ENCODE peak calls at places on chromosome 12, in seven cellular contexts. Z is heart right ventricle, D is spleen, N is adrenal gland, I is iPS DF 6.9, M is astrocyte, X is heart left ventricle. C is an unnamed sample. For H3K27me3, the result is how much of the 10 kb centered on the place peaks cover.

GRCh38 chr12:71476513-71476912 is 36.9 kb downstream of the LGR5 start:
- DNase-seq in Z (no peak), D (no peak), N (no peak), I (no peak), M (peak), X (no peak), C (no peak)

GRCh38 chr12:52754135-52754534 is 23.0 kb downstream of the KRT76 start:
- DNase-seq in Z (no peak), D (no peak), N (no peak), I (no peak), M (no peak), X (no peak), C (no peak)

GRCh38 chr12:121781751-121782615 is 11.5 kb downstream of the RHOF start:
- DNase-seq in Z (no peak), D (no peak), N (no peak), I (no peak), M (no peak), X (no peak), C (no peak)

GRCh38 chr12:42981379-42981778 is 391.8 kb upstream of the PRICKLE1 start:
- DNase-seq in Z (no peak), D (no peak), N (no peak), I (no peak), M (peak), X (no peak), C (no peak)

GRCh38 chr12:77166711-77167110 is 101.3 kb upstream of the E2F7 start:
- DNase-seq in Z (no peak), D (no peak), N (no peak), I (no peak), M (peak), X (no peak), C (no peak)

GRCh38 chr12:69553626-69554248 is 31.5 kb upstream of the CCT2 start:
- DNase-seq in Z (peak), D (no peak), N (no peak), I (no peak), M (peak), X (no peak), C (no peak)

GRCh38 chr12:75913502-75914110 is 118.0 kb downstream of the PHLDA1 start:
- DNase-seq in Z (peak), D (no peak), N (no peak), I (no peak), M (peak), X (peak), C (no peak)

GRCh38 chr12:52275686-52276085 is 1.2 kb downstream of the KRT86 start:
- DNase-seq in Z (no peak), D (peak), N (peak), I (no peak), M (no peak), X (no peak), C (no peak)

GRCh38 chr12:107983871-107984480 is 145.1 kb upstream of the WSCD2 start:
- DNase-seq in Z (no peak), D (no peak), N (no peak), I (no peak), M (no peak), X (no peak), C (no peak)

GRCh38 chr12:98644433-98644711 is 216 bp downstream of the IKBIP start:
- DNase-seq in Z (no peak), D (no peak), N (no peak), I (no peak), M (no peak), X (no peak), C (no peak)

GRCh38 chr12:41966916-41967315 is 177.8 kb downstream of the GXYLT1 start:
- DNase-seq in Z (no peak), D (no peak), N (no peak), I (no peak), M (no peak), X (no peak), C (no peak)

GRCh38 chr12:91381309-91381804 is 198.7 kb upstream of the DCN start:
- DNase-seq in Z (peak), D (no peak), N (peak), I (peak), M (peak), X (peak), C (no peak)

GRCh38 chr12:69479675-69480074 is 9.5 kb downstream of the FRS2 start:
- DNase-seq in Z (no peak), D (no peak), N (no peak), I (no peak), M (no peak), X (no peak), C (no peak)

GRCh38 chr12:102950107-102950949 is 7.1 kb upstream of the ASCL1 start:
- DNase-seq in Z (no peak), D (no peak), N (no peak), I (no peak), M (no peak), X (no peak), C (peak)

GRCh38 chr12:102954143-102954542 is 3.3 kb upstream of the ASCL1 start:
- DNase-seq in Z (no peak), D (no peak), N (no peak), I (no peak), M (no peak), X (no peak), C (no peak)

GRCh38 chr12:102953221-102953620 is 4.3 kb upstream of the ASCL1 start:
- DNase-seq in Z (no peak), D (no peak), N (no peak), I (no peak), M (no peak), X (no peak), C (no peak)

GRCh38 chr12:102948941-102949352 is 8.5 kb upstream of the ASCL1 start:
- DNase-seq in Z (no peak), D (no peak), N (peak), I (no peak), M (no peak), X (no peak), C (peak)

DNA sequence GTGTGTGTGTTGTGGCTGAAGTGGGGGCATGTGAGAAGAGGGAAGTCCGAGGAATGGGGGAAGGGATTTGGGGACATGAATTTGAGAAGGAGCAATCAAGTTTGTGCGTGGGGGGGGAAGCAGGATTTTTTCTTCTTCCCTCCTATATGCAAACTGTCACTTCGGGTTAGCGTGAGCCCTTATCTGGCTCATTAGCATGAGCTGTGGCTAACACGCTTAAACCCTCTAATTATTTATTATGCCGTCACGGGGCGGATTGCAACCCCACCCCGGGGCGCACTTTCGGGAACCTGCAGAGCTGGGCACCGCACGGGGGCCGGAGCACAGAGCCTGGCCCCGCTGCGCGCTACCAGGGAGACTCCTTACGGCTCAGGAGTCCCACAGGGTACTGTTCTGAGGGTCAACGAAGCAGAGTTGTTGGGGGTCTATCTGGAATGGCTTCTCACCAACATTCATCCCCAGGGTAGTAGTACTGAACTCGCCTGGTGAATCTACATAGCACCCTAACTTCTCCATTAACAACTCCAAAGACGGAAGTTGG is 6.5 kb upstream of the ASCL1 start:
- DNase-seq in Z (no peak), D (no peak), N (no peak), I (no peak), M (no peak), X (no peak), C (no peak)
- H3K27me3 ChIP-seq in Z (half or more), D (half or more), N (under half), I (half or more), M (half or more), X (half or more), C (under half)

GRCh38 chr12:4417471-4417870 is 28.1 kb downstream of the FGF6 start:
- DNase-seq in Z (peak), D (no peak), N (no peak), I (no peak), M (no peak), X (no peak), C (no peak)
- H3K27me3 ChIP-seq in Z (under half), D (under half), N (under half), I (under half), M (under half), X (under half), C (under half)

DNA sequence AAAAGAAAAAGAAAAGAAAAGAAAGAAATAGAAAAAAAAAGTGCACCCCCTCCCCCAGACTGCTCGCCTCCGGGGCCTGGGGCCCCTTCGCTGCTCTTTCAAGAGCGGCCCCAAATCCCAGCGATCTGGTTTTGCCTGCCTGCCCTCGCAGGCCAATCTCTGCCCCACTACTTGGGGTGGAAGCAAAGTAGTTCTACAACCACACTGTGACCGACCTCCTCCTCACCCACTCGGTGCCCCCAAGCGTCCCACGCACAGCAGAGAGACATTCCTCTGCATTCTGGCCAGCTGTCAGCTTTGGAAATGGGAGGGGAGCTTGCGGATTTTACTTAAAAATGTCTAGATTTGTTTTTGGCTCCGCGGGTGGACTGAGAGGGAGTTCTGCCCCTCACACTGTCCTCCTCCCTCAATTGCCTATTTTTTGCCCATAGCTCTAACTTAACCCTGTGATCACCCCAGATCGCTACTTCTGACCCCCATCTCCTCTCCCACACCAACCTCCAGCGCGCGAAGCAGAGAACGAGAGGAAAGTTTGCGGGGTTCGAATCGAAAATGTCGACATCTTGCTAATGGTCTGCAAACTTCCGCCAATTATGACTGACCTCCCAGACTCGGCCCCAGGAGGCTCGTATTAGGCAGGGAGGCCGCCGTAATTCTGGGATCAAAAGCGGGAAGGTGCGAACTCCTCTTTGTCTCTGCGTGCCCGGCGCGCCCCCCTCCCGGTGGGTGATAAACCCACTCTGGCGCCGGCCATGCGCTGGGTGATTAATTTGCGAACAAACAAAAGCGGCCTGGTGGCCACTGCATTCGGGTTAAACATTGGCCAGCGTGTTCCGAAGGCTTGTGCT is 2.7 kb upstream of the TBX3 start:
- DNase-seq in Z (no peak), D (no peak), N (peak), I (no peak), M (no peak), X (no peak), C (peak)
- H3K27me3 ChIP-seq in Z (half or more), D (half or more), N (under half), I (half or more), M (half or more), X (half or more), C (under half)

DNA sequence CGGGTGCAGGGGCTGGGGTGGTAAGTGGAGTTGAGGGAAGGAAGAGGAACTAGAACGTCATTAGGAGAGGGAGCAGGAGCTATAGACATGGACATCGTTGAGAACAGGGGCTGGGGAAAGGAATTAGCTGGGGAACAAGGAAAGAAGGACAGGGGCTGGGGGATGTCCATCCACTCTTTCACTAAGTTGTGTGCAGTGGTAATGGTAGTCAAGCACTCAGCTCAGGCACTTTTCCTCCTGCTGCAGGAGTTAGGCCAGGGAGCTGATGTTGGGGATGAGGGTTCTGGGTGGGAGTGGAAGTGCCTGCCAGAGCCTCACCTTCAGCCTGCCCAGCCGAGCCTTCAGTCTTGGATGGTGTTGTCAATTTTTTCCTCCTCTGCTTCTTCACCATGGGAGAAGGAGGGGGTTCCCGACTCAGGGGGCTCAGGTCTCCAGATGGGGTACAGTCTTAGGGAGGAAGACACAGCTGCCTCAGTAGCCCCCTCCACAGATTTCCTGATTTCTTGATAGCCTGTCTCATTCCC is 9.2 kb downstream of the AGAP2 start:
- DNase-seq in Z (no peak), D (no peak), N (peak), I (no peak), M (no peak), X (no peak), C (peak)
- H3K27me3 ChIP-seq in Z (under half), D (under half), N (under half), I (under half), M (under half), X (under half), C (under half)

GRCh38 chr12:47982770-47983169 is 19.4 kb downstream of the TMEM106C start:
- DNase-seq in Z (no peak), D (peak), N (no peak), I (no peak), M (no peak), X (no peak), C (no peak)
- H3K27me3 ChIP-seq in Z (under half), D (under half), N (under half), I (under half), M (under half), X (under half), C (under half)

DNA sequence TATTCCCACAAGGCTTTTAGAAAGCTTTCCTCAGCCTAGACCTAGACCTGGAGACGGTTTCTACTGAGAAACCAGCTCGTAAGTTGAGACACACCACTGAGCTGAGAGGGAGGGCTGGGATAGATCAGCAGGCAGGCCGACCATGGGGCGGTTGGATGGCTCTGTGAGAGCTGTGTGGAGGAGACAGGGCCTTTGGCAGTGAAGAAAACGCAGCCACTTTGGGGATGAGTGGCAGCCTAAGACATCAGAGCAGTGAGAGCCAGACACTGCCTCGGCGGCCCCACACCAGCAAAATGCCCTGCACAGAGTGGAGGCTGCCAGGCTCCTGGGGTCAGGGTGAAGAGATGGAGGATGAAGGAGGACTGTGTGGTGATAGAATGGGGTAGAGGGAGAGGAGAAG is 46.0 kb downstream of the CACNA2D4 start:
- DNase-seq in Z (no peak), D (no peak), N (no peak), I (no peak), M (no peak), X (no peak), C (peak)
- H3K27me3 ChIP-seq in Z (under half), D (under half), N (under half), I (under half), M (under half), X (under half), C (under half)

DNA sequence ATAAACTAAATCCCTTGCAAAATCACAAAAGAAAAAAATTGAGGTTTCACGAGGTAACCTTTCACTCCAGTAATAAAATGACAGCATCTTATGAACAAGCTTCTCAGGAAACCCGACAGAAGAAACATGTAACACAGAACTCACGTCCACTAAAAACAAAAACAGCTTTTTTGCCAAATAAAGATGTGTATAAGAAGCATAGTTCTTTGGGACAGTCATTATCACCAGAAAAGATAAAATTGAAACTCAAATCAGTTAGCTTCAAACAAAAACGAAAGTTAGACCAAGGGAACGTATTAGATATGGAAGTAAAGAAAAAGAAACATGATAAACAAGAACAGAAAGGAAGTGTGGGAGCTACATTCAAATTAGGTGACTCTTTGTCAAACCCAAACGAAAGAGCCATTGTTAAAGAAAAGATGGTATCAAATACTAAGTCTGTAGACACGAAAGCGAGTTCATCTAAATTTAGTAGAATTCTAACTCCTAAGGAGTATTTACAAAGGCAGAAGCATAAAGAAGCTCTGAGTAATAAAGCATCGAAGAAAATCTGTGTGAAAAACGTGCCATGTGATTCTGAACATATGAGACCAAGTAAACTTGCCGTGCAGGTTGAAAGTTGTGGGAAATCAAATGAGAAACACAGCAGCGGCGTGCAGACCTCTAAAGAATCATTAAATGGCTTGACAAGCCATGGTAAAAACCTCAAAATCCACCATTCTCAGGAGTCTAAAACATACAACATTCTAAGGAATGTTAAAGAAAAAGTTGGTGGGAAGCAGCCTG is 25.8 kb downstream of the RESF1 start:
- DNase-seq in Z (no peak), D (no peak), N (no peak), I (no peak), M (no peak), X (no peak), C (no peak)
- H3K27me3 ChIP-seq in Z (under half), D (under half), N (under half), I (under half), M (under half), X (under half), C (under half)

GRCh38 chr12:106582264-106582591 is 576 bp upstream of the RFX4 start:
- DNase-seq in Z (no peak), D (no peak), N (no peak), I (no peak), M (no peak), X (no peak), C (no peak)
- H3K27me3 ChIP-seq in Z (half or more), D (half or more), N (half or more), I (half or more), M (half or more), X (half or more), C (under half)

C was measured in right lobe of liver.